ENCODE peak calls at places on chromosomes 1 and 21, in six cellular contexts. K, G, J, L, S and U are unnamed samples.

GRCh38 chr1:156481527-156481926 is 19.0 kb downstream of the MEF2D start:
- DNase-seq in K (no peak), G (no peak), J (no peak), L (peak), S (no peak), U (no peak)

GRCh38 chr1:19074902-19075721 is 118.6 kb upstream of the IFFO2 start:
- DNase-seq in K (no peak), G (no peak), J (no peak), L (no peak), S (no peak), U (no peak)

GRCh38 chr1:225450491-225451191 is 22.8 kb upstream of the LBR start:
- DNase-seq in K (no peak), G (no peak), J (no peak), L (no peak), S (no peak), U (no peak)

GRCh38 chr1:228150021-228150457 is 309 bp downstream of the GJC2 start:
- DNase-seq in K (no peak), G (no peak), J (no peak), L (no peak), S (no peak), U (no peak)

GRCh38 chr1:201896951-201897391 is 8.3 kb downstream of the SHISA4 start:
- DNase-seq in K (no peak), G (no peak), J (no peak), L (no peak), S (no peak), U (no peak)

GRCh38 chr1:8153961-8154360 is 127.9 kb upstream of the ERRFI1 start:
- DNase-seq in K (no peak), G (no peak), J (no peak), L (no peak), S (no peak), U (no peak)

GRCh38 chr1:233113009-233113712 is 162.8 kb downstream of the NTPCR start:
- DNase-seq in K (no peak), G (no peak), J (no peak), L (no peak), S (no peak), U (peak)

GRCh38 chr1:30466610-30467009 is 256.8 kb downstream of the MATN1 start:
- DNase-seq in K (no peak), G (no peak), J (no peak), L (no peak), S (no peak), U (no peak)

GRCh38 chr1:231993968-231994455 is 367.4 kb downstream of the DISC1 start:
- DNase-seq in K (no peak), G (no peak), J (no peak), L (no peak), S (no peak), U (no peak)

GRCh38 chr1:226645279-226645976 is 93.7 kb downstream of the ITPKB start:
- DNase-seq in K (no peak), G (no peak), J (no peak), L (peak), S (no peak), U (no peak)

GRCh38 chr1:50985094-50985493 is 15.0 kb downstream of the CDKN2C start:
- DNase-seq in K (no peak), G (no peak), J (no peak), L (no peak), S (no peak), U (no peak)

GRCh38 chr21:36532769-36533467 is 53.0 kb upstream of the CLDN14 start:
- DNase-seq in K (no peak), G (no peak), J (no peak), L (no peak), S (no peak), U (no peak)